ENCODE peak calls at places on chromosomes 13 and 19, in four cellular contexts. O is body of pancreas, G is tibial nerve, T is lung. P is an unnamed sample.

GRCh38 chr19:1929051-1929742 is 11.8 kb upstream of the CSNK1G2 start:
- DNase-seq in O (peak; percentile 80), G (peak; percentile 73), T (peak; percentile 81), P (peak; percentile 79)

GRCh38 chr13:88592105-88592504 is 920.9 kb downstream of the SLITRK5 start:
- DNase-seq in G (no peak), T (no peak), O (no peak), P (no peak)

GRCh38 chr13:95367309-95367843 is 66.1 kb upstream of the ABCC4 start:
- DNase-seq in O (no peak), T (no peak), G (no peak), P (no peak)

GRCh38 chr19:9205506-9206113 is 13.8 kb downstream of the OR7D4 start:
- DNase-seq in O (peak; percentile 73), T (peak; percentile 59), G (peak; percentile 77), P (peak; percentile 81)

GRCh38 chr19:33916792-33917191 is 120.1 kb downstream of the KCTD15 start:
- DNase-seq in T (no peak), O (no peak), G (no peak), P (no peak)

GRCh38 chr13:23847545-23847944 is 41.7 kb downstream of the MIPEP start:
- DNase-seq in T (no peak), G (no peak), O (no peak), P (no peak)

GRCh38 chr19:16051254-16052025 is 24.9 kb upstream of the TPM4 start:
- DNase-seq in O (no peak), G (no peak), T (no peak), P (no peak)

GRCh38 chr19:14686411-14686810 is 3.4 kb upstream of the ZNF333 start:
- DNase-seq in T (no peak), O (no peak), G (no peak), P (no peak)

GRCh38 chr13:22064854-22065646 is 394.2 kb downstream of the FGF9 start:
- DNase-seq in G (no peak), T (no peak), O (no peak), P (no peak)

GRCh38 chr13:78241278-78241919 is 322.8 kb upstream of the EDNRB start:
- DNase-seq in T (no peak), O (peak; percentile 13), G (no peak), P (no peak)

GRCh38 chr13:79196366-79196765 is 209.7 kb downstream of the RBM26 start:
- DNase-seq in G (no peak), T (no peak), O (no peak), P (no peak)

GRCh38 chr13:111972261-111972780 is 94.6 kb upstream of the SOX1 start:
- DNase-seq in G (no peak), O (no peak), T (no peak), P (no peak)

GRCh38 chr19:54229146-54229545 is 6.3 kb upstream of the LILRB3 start:
- DNase-seq in T (no peak), G (no peak), O (no peak), P (no peak)

GRCh38 chr13:23969672-23970071 is 72.4 kb upstream of the C1QTNF9B start:
- DNase-seq in G (no peak), O (no peak), T (no peak), P (no peak)

GRCh38 chr19:54928299-54928698 is 19.0 kb downstream of the NLRP7 start:
- DNase-seq in T (no peak), O (no peak), G (no peak), P (no peak)

GRCh38 chr19:1211494-1212234 is 6.1 kb downstream of the STK11 start:
- DNase-seq in G (no peak), T (no peak), O (peak; percentile 88), P (peak; percentile 55)

GRCh38 chr13:77620138-77620537 is 77.3 kb upstream of the SLAIN1 start:
- DNase-seq in G (no peak), O (no peak), T (no peak), P (no peak)

GRCh38 chr13:33265607-33266006 is 19.9 kb downstream of the STARD13 start:
- DNase-seq in G (no peak), O (no peak), T (no peak), P (no peak)
- H3K4me1 ChIP-seq in G (no peaks in the 10 kb centered on the region), O (peaks cover 82% of the 10 kb centered on the region), T (peaks cover 26% of the 10 kb centered on the region), P (peaks cover 13% of the 10 kb centered on the region)

GRCh38 chr13:107057028-107057427 is 489.1 kb upstream of the ARGLU1 start:
- DNase-seq in T (no peak), G (no peak), O (no peak), P (no peak)
- H3K4me1 ChIP-seq in T (no peaks in the 10 kb centered on the region), G (no peaks in the 10 kb centered on the region), O (no peaks in the 10 kb centered on the region), P (no peaks in the 10 kb centered on the region)

DNA sequence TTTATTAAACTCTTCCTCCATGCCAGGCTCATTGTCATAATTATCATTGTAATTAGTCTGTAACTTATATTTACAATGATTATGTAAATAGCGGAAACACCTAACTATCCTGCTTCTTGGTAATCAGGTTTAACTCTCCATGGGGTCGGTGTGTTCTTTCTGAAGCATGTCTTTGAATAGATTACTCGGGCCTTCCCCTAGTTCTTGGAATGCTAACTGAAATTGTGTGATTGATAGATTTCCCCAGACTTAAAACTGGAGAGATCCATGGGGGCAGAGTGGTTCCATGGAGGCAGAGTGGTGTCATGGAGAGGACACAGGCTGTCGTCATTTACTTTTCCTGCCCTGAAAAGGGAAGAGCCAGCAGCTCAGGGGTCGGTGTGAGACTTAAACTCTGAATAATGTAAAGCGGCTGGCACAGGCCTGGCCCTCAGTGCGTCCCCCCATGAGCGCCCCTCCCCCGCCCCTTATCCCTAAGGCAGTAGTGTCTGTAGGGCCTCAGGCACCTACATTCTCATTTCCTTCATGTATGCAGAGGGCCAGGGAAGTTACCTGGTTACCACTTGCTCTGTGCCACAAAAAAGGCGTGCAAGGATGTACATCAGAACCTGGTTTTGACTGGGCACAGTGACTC is 225.1 kb downstream of the TM9SF2 start:
- DNase-seq in O (no peak), G (no peak), T (no peak), P (no peak)
- H3K4me1 ChIP-seq in O (peaks cover 14% of the 10 kb centered on the region), G (no peaks in the 10 kb centered on the region), T (no peaks in the 10 kb centered on the region), P (no peaks in the 10 kb centered on the region)

DNA sequence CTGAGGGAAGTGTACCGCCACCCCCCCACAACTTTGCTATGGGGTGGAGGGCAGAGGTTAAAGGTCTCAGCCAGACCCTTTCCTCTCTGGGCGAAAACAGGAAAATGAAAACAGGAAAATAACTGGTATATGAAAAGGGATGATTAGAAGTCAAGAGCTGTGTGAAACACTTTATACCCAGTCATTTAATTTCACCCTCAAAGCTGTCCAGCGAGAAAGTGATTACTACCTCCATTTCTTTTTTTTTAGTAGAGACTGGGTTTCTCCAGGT is 575 bp upstream of the PHLDB3 start:
- DNase-seq in T (no peak), O (no peak), G (no peak), P (no peak)
- H3K4me1 ChIP-seq in T (peaks cover 2% of the 10 kb centered on the region), O (peaks cover 18% of the 10 kb centered on the region), G (no peaks in the 10 kb centered on the region), P (peaks cover 2% of the 10 kb centered on the region)

DNA sequence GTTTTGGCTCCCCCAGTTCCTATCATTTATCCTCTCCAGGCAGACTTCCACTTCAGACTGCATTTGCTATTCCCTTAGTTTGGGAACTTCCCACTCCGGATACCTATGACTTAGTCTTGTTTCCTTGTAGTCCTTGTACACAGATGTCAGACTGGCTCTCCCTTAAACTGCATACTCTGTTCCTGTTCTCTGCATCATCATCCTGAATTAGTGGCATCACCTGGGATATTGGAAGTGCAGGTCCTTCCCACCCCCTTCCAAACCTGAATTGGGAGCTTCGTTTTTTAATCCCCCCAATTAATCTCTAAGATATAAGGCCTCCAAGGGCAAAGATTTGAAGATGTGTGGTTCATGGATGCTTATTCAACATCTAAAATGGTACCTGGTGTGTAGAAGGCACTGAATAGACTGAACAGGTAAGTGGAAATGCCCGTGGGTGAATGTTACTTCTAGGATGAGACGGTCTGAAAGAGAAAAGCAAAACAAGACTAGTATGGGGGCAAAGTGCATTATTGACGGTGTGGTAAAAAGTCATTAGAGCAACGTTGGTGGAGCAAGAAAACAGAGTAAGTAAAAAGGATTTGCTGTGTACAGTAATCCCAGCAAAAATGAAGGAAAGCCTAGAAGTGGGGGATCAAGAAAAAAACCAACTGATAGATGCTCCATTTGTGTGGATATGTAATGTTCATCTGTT is 9.6 kb downstream of the MIR17HG start:
- DNase-seq in O (no peak), T (no peak), G (no peak), P (no peak)
- H3K4me1 ChIP-seq in O (peaks cover 20% of the 10 kb centered on the region), T (no peaks in the 10 kb centered on the region), G (no peaks in the 10 kb centered on the region), P (no peaks in the 10 kb centered on the region)

GRCh38 chr19:12790628-12791344 is 500 bp upstream of the JUNB start:
- DNase-seq in G (no peak), O (no peak), T (no peak), P (peak; percentile 41)

GRCh38 chr19:12791345-12792047 is at the start of gene JUNB:
- DNase-seq in G (peak; percentile 97), O (peak; percentile 98), T (peak; percentile 98), P (peak; percentile 98)

GRCh38 chr19:12788682-12789097 is 2.6 kb upstream of the JUNB start:
- DNase-seq in O (peak; percentile 80), G (peak; percentile 79), T (peak; percentile 74), P (peak; percentile 87)

GRCh38 chr19:12789098-12789903 is 2.0 kb upstream of the JUNB start:
- DNase-seq in O (no peak), G (no peak), T (no peak), P (no peak)

DNA sequence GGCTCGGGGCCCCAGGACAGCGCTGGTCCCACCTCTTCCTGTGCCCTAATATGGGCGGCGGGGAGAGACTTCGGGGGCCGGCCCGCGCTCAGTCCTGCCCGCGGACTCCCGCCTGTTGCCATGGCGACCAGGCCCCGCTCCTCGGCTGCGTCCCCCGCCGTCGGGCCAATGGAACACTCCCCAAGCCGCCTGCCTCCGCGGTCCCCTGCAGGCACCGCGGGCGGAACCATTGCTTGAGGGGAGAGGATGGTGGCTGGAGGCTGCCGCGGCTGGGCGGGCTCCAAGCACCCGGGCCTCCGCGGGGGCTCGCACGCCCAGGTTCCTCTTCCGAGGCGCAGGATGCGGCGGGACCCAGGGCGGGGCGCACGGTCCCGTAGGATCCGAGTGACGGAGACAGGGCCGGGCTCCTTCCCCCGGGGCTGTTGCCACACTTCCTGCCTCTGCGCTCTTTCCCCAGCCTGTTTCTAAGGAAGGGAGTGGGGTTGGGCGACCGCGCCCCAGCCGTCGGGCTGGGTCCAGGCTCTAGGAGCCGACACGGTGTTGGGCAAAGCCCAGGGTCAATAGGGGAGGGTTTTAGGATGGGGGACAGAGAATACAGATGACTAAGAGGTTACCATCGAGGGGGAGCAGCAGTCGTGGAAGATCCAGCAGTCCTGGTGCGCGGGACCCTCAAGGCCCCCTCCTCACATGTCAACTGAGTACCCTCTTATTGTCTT is 1.2 kb upstream of the JUNB start:
- DNase-seq in O (peak; percentile 95), G (peak; percentile 90), T (peak; percentile 96), P (peak; percentile 97)
- H3K4me1 ChIP-seq in O (peaks cover 71% of the 10 kb centered on the region), G (no peaks in the 10 kb centered on the region), T (peaks cover 18% of the 10 kb centered on the region), P (peaks cover 8% of the 10 kb centered on the region)